ENCODE peak calls at places on chromosomes 11 and 22, in four cellular contexts. C, K, M and D are unnamed samples.

GRCh38 chr11:91664521-91664920 is 560.1 kb upstream of the FAT3 start:
- DNase-seq in C (no peak), M (no peak), K (no peak), D (no peak)

GRCh38 chr11:78957481-78958245 is 383.0 kb upstream of the NARS2 start:
- DNase-seq in K (peak), M (no peak), C (no peak), D (no peak)

GRCh38 chr22:49964493-49965290 is 4.1 kb downstream of the PIM3 start:
- DNase-seq in C (no peak), M (no peak), K (no peak), D (no peak)

GRCh38 chr11:6498121-6498520 is 1.0 kb downstream of the DNHD1 start:
- DNase-seq in M (no peak), C (no peak), K (peak), D (no peak)

GRCh38 chr11:106482920-106483761 is 405.7 kb downstream of the AASDHPPT start:
- DNase-seq in M (peak), K (peak), C (no peak), D (peak)

GRCh38 chr11:105046898-105047579 is 1.9 kb upstream of the CARD16 start:
- DNase-seq in C (peak), M (peak), K (peak), D (peak)

GRCh38 chr11:28756977-28757376 is 648.8 kb downstream of the METTL15 start:
- DNase-seq in K (peak), M (peak), C (peak), D (peak)

GRCh38 chr11:12461516-12461915 is 84.1 kb downstream of the PARVA start:
- DNase-seq in C (no peak), M (no peak), K (peak), D (no peak)

GRCh38 chr11:61688368-61689163 is 8.4 kb downstream of the DAGLA start:
- DNase-seq in C (peak), K (peak), M (no peak), D (no peak)

GRCh38 chr11:18703001-18703763 is 4.6 kb downstream of the TMEM86A start:
- DNase-seq in K (no peak), M (no peak), C (no peak), D (no peak)

GRCh38 chr22:41305646-41306045 is 4.3 kb downstream of the ZC3H7B start:
- DNase-seq in M (no peak), K (peak), C (no peak), D (no peak)

GRCh38 chr11:83403990-83404389 is 117.8 kb upstream of the CCDC90B start:
- DNase-seq in C (no peak), M (no peak), K (no peak), D (no peak)

GRCh38 chr22:46582281-46582811 is 37.8 kb upstream of the GRAMD4 start:
- DNase-seq in M (no peak), K (no peak), C (no peak), D (no peak)

GRCh38 chr11:134760307-134760706 is 348.3 kb upstream of the B3GAT1 start:
- DNase-seq in M (no peak), C (no peak), K (no peak), D (no peak)

GRCh38 chr11:120801801-120802689 is 221.9 kb upstream of the TBCEL start:
- DNase-seq in M (peak), K (peak), C (no peak), D (no peak)

GRCh38 chr11:64583296-64584262 is 7.4 kb upstream of the SLC22A12 start:
- DNase-seq in C (no peak), M (no peak), K (peak), D (no peak)

GRCh38 chr11:61891331-61892084 is at the start of gene FADS3:
- DNase-seq in K (peak), M (no peak), C (peak), D (no peak)

GRCh38 chr11:20397281-20397680 is 9.8 kb downstream of the PRMT3 start:
- DNase-seq in M (peak), K (peak), C (no peak), D (peak)

GRCh38 chr11:110991621-110992355 is 253.7 kb upstream of the POU2AF2 start:
- DNase-seq in C (peak), K (peak), M (peak), D (no peak)

GRCh38 chr22:35915477-35916013 is 113.1 kb downstream of the RBFOX2 start:
- DNase-seq in K (peak), M (no peak), C (no peak), D (no peak)

GRCh38 chr11:1763796-1764661 is at the start of gene CTSD:
- DNase-seq in C (no peak), M (peak), K (peak), D (no peak)

GRCh38 chr11:64321533-64321932 is 3.6 kb downstream of the PRDX5 start:
- DNase-seq in M (peak), C (no peak), K (no peak), D (no peak)

GRCh38 chr11:113313601-113314000 is 782 bp upstream of the TTC12 start:
- DNase-seq in M (no peak), C (no peak), K (peak), D (no peak)

GRCh38 chr11:72840780-72841179 is 26.6 kb downstream of the ATG16L2 start:
- DNase-seq in K (peak), M (peak), C (peak), D (peak)

GRCh38 chr11:128297805-128298204 is 289.6 kb downstream of the ETS1 start:
- DNase-seq in K (peak), C (no peak), M (no peak), D (no peak)

GRCh38 chr11:7974668-7975067 is 9.4 kb upstream of the NLRP10 start:
- DNase-seq in K (no peak), C (no peak), M (no peak), D (no peak)

GRCh38 chr11:120128392-120129172 is 9.3 kb downstream of the TRIM29 start:
- DNase-seq in C (peak), K (peak), M (peak), D (no peak)

GRCh38 chr22:25134028-25134427 is 65.6 kb upstream of the CRYBB3 start:
- DNase-seq in C (no peak), K (no peak), M (no peak), D (no peak)

GRCh38 chr11:134736251-134737072 is 324.4 kb upstream of the B3GAT1 start:
- DNase-seq in M (no peak), K (no peak), C (no peak), D (no peak)

GRCh38 chr11:48001438-48002021 is 21.2 kb downstream of the PTPRJ start:
- DNase-seq in K (peak), C (no peak), M (peak), D (peak)

GRCh38 chr22:37330200-37331033 is 48.1 kb downstream of the CYTH4 start:
- DNase-seq in K (peak), C (no peak), M (peak), D (peak)

GRCh38 chr11:108496643-108497256 is 1.4 kb downstream of the POGLUT3 start:
- DNase-seq in K (peak), C (no peak), M (no peak), D (no peak)

GRCh38 chr11:75663808-75664207 is 5.0 kb downstream of the MAP6 start:
- DNase-seq in K (no peak), M (no peak), C (no peak), D (no peak)

GRCh38 chr11:130472434-130472961 is 24.1 kb downstream of the ADAMTS15 start:
- DNase-seq in C (no peak), K (no peak), M (no peak), D (no peak)

GRCh38 chr11:123054301-123055065 is 7.5 kb downstream of the HSPA8 start:
- DNase-seq in K (peak), C (no peak), M (peak), D (no peak)

GRCh38 chr11:100639140-100639539 is 47.9 kb upstream of the ARHGAP42 start:
- DNase-seq in C (no peak), K (peak), M (peak), D (peak)

GRCh38 chr11:2790581-2790925 is 90.8 kb upstream of the KCNQ1OT1 start:
- DNase-seq in K (no peak), C (no peak), M (no peak), D (no peak)

GRCh38 chr11:125091247-125091876 is 20.1 kb downstream of the TMEM218 start:
- DNase-seq in K (peak), C (no peak), M (peak), D (peak)

GRCh38 chr11:133078591-133079179 is 453.6 kb downstream of the OPCML start:
- DNase-seq in C (no peak), M (peak), K (peak), D (peak)

GRCh38 chr11:17635551-17635938 is 83.8 kb upstream of the MYOD1 start:
- DNase-seq in K (no peak), C (no peak), M (no peak), D (no peak)
- TF ChIP-seq CTCF in K (no peak), C (no peak), M (no peak), D (peak)

GRCh38 chr22:45304971-45305370 is 4.8 kb upstream of the FAM118A start:
- DNase-seq in C (no peak), K (no peak), M (no peak), D (no peak)
- H3K4me3 ChIP-seq in C (no peak), K (no peak), M (no peak), D (no peak)

GRCh38 chr11:35259529-35259928 is 120.6 kb downstream of the CD44 start:
- DNase-seq in K (no peak), M (no peak), C (no peak), D (no peak)

GRCh38 chr11:35260342-35260985 is 121.5 kb downstream of the CD44 start:
- DNase-seq in M (peak), K (peak), C (peak), D (no peak)

GRCh38 chr11:35262735-35263134 is 123.8 kb downstream of the CD44 start:
- DNase-seq in M (no peak), K (no peak), C (no peak), D (no peak)

GRCh38 chr11:35257287-35257686 is 118.3 kb downstream of the CD44 start:
- DNase-seq in C (no peak), K (no peak), M (no peak), D (no peak)

GRCh38 chr11:35261197-35261596 is 122.2 kb downstream of the CD44 start:
- DNase-seq in K (no peak), C (no peak), M (no peak), D (no peak)
- TF ChIP-seq CTCF in K (no peak), C (no peak), M (no peak), D (no peak)

DNA sequence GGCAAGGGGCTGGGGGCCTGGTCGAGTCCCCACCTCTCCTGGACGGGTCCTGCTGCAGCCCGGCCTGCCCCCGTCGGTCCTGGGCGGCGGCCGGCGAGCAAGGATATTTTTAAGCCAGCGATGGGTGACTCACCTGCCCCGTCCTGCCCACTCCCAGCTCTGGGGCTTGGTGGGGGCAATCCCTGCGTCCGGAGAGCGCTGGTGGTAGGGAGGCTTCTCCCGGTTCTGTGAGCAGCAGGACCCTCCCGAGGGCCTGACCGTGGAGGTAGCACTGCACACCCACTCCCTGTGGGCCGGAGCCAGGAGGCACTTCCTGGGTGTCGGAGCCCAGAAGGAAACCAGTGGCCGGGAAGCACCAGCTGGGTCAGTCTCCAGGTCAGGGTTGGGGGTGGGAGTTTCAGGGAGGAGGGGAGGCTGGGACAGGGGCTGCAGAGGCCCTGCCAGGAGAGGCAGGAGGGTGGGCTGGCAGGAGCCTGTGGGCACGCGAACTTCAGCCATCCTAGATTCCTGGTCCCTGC is 467 bp downstream of the EPS8L2 start:
- DNase-seq in K (peak), M (no peak), C (no peak), D (no peak)
- H3K4me3 ChIP-seq in K (peak), M (peak), C (peak), D (peak)

GRCh38 chr22:43911351-43911750 is 12.3 kb upstream of the PNPLA3 start:
- DNase-seq in M (no peak), K (no peak), C (no peak), D (no peak)

GRCh38 chr22:43909708-43910107 is 13.9 kb upstream of the PNPLA3 start:
- DNase-seq in C (no peak), K (no peak), M (no peak), D (no peak)

GRCh38 chr22:43905681-43906080 is 13.9 kb upstream of the PNPLA5 start:
- DNase-seq in C (no peak), K (peak), M (no peak), D (no peak)

DNA sequence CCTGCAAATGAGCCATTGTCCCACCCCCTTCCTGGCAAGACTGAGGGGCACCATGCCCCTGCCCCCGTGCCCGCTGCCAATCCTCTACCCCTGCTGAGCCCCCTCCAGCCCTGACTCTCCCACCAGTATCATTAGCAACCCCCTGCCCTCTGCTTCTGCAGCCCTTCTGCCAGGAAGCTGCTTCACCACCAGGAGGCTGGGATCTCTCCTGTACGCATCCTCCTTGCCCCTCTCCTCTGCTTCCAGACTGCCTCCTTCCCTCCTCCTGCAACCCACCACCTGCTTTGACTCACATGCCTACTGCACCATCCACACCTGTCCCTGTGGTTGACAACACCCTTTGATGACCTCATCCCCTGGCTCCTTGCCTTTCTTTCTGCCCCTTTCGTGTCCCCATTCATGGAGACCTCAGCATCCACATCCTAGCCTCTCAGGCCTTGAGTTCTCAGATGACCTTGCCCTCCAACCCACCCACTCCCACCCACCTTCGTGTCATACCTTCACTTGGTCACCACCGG is 13.4 kb upstream of the PNPLA3 start:
- DNase-seq in M (no peak), K (no peak), C (no peak), D (no peak)
- TF ChIP-seq CTCF in M (no peak), K (no peak), C (no peak), D (no peak)

GRCh38 chr11:26014456-26015115 is 317.3 kb upstream of the ANO3 start:
- DNase-seq in C (no peak), K (no peak), M (no peak), D (no peak)
- H3K4me3 ChIP-seq in C (no peak), K (no peak), M (no peak), D (no peak)

GRCh38 chr11:93645938-93646337 is 15.5 kb upstream of the CEP295 start:
- DNase-seq in C (no peak), M (no peak), K (no peak), D (no peak)

GRCh38 chr11:93652161-93652597 is 9.3 kb upstream of the CEP295 start:
- DNase-seq in M (no peak), C (no peak), K (peak), D (no peak)

GRCh38 chr11:93651052-93651451 is 10.4 kb upstream of the CEP295 start:
- DNase-seq in K (no peak), M (no peak), C (no peak), D (no peak)

GRCh38 chr11:93646399-93646798 is 15.1 kb upstream of the CEP295 start:
- DNase-seq in K (no peak), M (no peak), C (no peak), D (no peak)

DNA sequence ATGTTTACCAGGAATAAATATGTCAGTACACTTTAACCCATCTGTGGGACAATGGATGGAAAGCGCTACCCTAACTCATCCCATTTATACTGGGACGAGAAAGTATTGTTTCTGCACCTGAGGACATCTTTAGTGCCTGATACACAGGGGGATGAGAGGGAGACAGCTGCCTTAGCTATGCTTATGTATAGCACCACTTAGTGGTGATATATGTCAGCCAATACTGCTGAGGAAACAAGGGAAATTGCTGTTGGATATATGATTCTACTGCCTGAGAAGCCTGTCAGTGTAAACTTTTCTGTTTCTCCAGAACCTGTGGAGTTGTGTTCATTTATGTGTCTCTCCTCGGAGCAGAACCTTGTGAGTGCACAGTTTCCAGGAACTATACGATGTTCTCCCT is 13.3 kb upstream of the CEP295 start:
- DNase-seq in M (no peak), C (no peak), K (peak), D (no peak)
- TF ChIP-seq CTCF in M (peak), C (peak), K (peak), D (peak)

DNA sequence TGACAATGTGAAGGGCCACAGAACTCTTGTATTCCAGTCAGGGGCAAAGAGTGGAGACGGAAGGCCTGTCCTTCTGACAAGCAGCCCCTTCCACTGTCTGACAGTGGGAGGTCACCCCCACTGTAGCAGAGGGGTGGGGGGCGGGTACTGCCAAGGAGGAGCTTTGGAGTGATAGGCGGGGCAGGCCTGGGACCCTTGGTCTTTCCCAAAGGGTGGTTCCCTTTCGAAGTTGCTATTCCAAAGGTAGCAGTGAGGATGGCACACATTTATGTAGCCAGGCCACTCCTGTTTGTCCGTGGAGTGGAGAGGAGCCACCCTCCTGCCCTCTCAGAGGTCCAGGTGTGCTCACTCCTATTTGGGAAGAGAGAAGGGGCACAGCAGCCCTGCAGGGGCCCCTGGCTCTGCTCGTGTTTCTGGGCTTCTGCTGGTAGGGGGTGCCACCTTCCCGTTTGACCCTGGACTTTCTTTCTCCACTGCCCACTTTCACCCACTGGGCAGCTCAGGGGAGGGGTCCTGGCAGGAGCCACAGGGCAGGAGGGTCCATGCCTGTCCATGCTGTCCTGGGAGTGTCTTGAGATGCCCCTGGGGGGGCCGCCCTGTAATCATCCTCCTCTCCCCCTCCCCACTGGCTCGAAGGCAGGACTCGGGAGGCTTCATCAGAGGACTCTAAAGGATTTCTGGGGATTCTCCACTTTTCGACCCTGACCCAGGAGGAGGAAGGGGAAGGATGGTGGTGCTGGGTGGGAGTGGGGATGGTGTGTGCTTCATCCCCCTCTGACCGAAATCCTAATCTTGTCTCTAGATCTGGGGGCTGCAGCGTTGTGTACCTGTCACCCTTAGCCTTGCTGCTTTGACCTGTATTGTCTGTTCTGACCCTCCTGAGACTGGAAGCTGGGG is 994 bp downstream of the TAGLN start:
- DNase-seq in M (no peak), K (no peak), C (no peak), D (no peak)
- H3K4me3 ChIP-seq in M (peak), K (peak), C (peak), D (no peak)

DNA sequence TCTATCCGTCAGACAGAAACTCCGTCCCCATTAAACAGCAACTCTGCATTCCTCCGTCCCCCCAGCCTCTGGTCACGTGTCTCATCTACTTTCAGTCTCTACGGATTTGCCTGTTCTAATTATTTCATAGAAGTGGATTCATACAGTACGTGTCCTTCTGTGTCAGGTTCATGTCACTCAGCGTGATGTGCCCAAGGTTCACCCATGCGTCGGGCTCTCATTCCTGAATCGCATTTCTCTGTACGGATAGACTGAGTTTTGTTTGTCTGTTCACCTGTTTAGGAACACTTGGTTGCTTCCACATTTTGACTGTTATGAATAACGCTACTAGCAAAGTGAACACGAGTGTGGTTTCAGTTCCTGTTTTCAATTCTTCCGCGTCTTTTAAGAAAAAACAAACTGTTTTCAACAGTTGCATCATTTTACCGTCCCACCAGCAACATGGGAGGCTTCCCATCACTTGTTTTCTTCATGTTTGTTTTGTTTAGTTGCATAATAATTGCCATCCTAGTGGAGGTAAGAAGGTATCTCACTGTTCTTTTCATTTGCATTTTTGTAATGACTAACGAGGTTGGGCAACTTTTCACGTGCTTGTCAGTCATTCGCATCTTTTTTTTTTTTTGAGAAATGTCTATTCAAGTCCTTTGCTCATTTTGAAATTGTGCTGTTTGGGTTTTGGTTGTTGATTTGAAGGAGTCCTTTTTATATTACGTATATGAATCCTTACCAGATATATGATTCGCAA is 8.9 kb upstream of the NLRP6 start:
- DNase-seq in K (no peak), C (no peak), M (no peak), D (peak)
- TF ChIP-seq CTCF in K (no peak), C (no peak), M (no peak), D (peak)

GRCh38 chr22:45200230-45200629 is 36.5 kb downstream of the NUP50 start:
- DNase-seq in C (no peak), M (no peak), K (no peak), D (no peak)
- H3K4me3 ChIP-seq in C (no peak), M (no peak), K (no peak), D (no peak)